ENCODE peak calls at places on chromosomes 6 and 20, in five cellular contexts. C is glutamatergic neuron, N is fibroblast of pulmonary artery, O is type B pancreatic cell, H is heart left ventricle. B is an unnamed sample.
A peak's percentile ranks its signal among the peaks of the same experiment; 100 is the strongest.

GRCh38 chr20:35287509-35288324 is 3.1 kb upstream of the EIF6 start:
- DNase-seq in C (no peak), N (no peak), O (no peak), H (no peak), B (no peak)

GRCh38 chr6:17866876-17867444 is 120.5 kb downstream of the KIF13A start:
- DNase-seq in C (no peak), N (no peak), O (no peak), H (no peak), B (no peak)

GRCh38 chr6:138609801-138610430 is 110.6 kb upstream of the NHSL1 start:
- DNase-seq in C (no peak), N (no peak), O (no peak), H (no peak), B (no peak)

GRCh38 chr20:24896984-24897383 is 52.1 kb upstream of the CST7 start:
- DNase-seq in C (no peak), N (no peak), O (no peak), H (no peak), B (no peak)

GRCh38 chr6:142349215-142349823 is 47.5 kb downstream of the ADGRG6 start:
- DNase-seq in C (no peak), N (no peak), O (no peak), H (no peak), B (no peak)

GRCh38 chr20:5058873-5059272 is 57.6 kb upstream of the SLC23A2 start:
- DNase-seq in C (no peak), N (no peak), O (no peak), H (no peak), B (no peak)

GRCh38 chr20:54477556-54477955 is 2.2 kb downstream of the DOK5 start:
- DNase-seq in C (no peak), N (no peak), O (no peak), H (no peak), B (no peak)

GRCh38 chr6:154613137-154613676 is 102.7 kb upstream of the CNKSR3 start:
- DNase-seq in C (no peak), N (peak; percentile 67), O (no peak), H (no peak), B (no peak)

GRCh38 chr6:132011582-132011981 is 60.4 kb upstream of the CCN2 start:
- DNase-seq in C (no peak), N (peak; percentile 41), O (no peak), H (no peak), B (no peak)

GRCh38 chr6:89082439-89082838 is 1.9 kb downstream of the PNRC1 start:
- DNase-seq in C (no peak), N (peak; percentile 61), O (no peak), H (no peak), B (peak; percentile 21)

GRCh38 chr6:131470549-131470948 is 102.5 kb upstream of the ARG1 start:
- DNase-seq in C (no peak), N (no peak), O (no peak), H (no peak), B (no peak)

GRCh38 chr20:15100506-15101160 is 763.2 kb upstream of the FLRT3 start:
- DNase-seq in C (no peak), N (no peak), O (no peak), H (no peak), B (no peak)

GRCh38 chr6:34346175-34347119 is 46.0 kb downstream of the NUDT3 start:
- DNase-seq in C (no peak), N (no peak), O (no peak), H (no peak), B (no peak)

GRCh38 chr6:71375676-71376075 is 87.1 kb downstream of the OGFRL1 start:
- DNase-seq in C (no peak), N (peak; percentile 66), O (no peak), H (no peak), B (no peak)

GRCh38 chr20:35604444-35604750 is 11.2 kb upstream of the SPAG4 start:
- DNase-seq in C (no peak), N (no peak), O (no peak), H (no peak), B (peak; percentile 44)

GRCh38 chr6:90222724-90223198 is 73.9 kb downstream of the BACH2 start:
- DNase-seq in C (no peak), N (no peak), O (no peak), H (no peak), B (peak; percentile 73)

GRCh38 chr20:37943501-37944455 is 40.9 kb downstream of the VSTM2L start:
- DNase-seq in C (no peak), N (no peak), O (peak; percentile 62), H (no peak), B (no peak)

GRCh38 chr20:49993301-49993751 is 10.5 kb downstream of the SNAI1 start:
- DNase-seq in C (no peak), N (peak; percentile 44), O (no peak), H (no peak), B (no peak)

GRCh38 chr6:710601-711571 is 17.9 kb upstream of the EXOC2 start:
- DNase-seq in C (peak; percentile 50), N (peak; percentile 67), O (no peak), H (peak; percentile 66), B (peak; percentile 70)

GRCh38 chr6:30883743-30884520 is at the start of gene DDR1:
- DNase-seq in C (peak; percentile 63), N (peak; percentile 75), O (no peak), H (peak; percentile 79), B (peak; percentile 48)

GRCh38 chr6:107066697-107067659 is 39.0 kb downstream of the MTRES1 start:
- DNase-seq in C (no peak), N (no peak), O (no peak), H (no peak), B (peak; percentile 28)

GRCh38 chr6:1251198-1252155 is 60.4 kb upstream of the FOXQ1 start:
- DNase-seq in C (no peak), N (no peak), O (no peak), H (no peak), B (no peak)

GRCh38 chr6:135105710-135106109 is 51.1 kb upstream of the HBS1L start:
- DNase-seq in C (no peak), N (no peak), O (no peak), H (no peak), B (no peak)

GRCh38 chr6:108710560-108710959 is 137.7 kb upstream of the ARMC2 start:
- DNase-seq in C (no peak), N (no peak), O (no peak), H (no peak), B (no peak)

GRCh38 chr6:78565997-78566396 is 301.4 kb upstream of the IRAK1BP1 start:
- DNase-seq in C (no peak), N (no peak), O (no peak), H (no peak), B (no peak)

GRCh38 chr6:167153523-167153959 is 4.2 kb downstream of the GPR31 start:
- DNase-seq in C (no peak), N (peak; percentile 51), O (no peak), H (no peak), B (peak; percentile 36)

GRCh38 chr6:4671587-4672115 is 104.6 kb upstream of the CDYL start:
- DNase-seq in C (no peak), N (no peak), O (peak; percentile 13), H (no peak), B (no peak)

GRCh38 chr6:149026530-149026942 is 279.7 kb downstream of the UST start:
- DNase-seq in C (peak; percentile 46), N (peak; percentile 89), O (no peak), H (no peak), B (peak; percentile 62)

GRCh38 chr20:1941226-1941625 is 46.0 kb downstream of the SIRPA start:
- DNase-seq in C (no peak), N (peak; percentile 52), O (no peak), H (no peak), B (no peak)

GRCh38 chr20:13857304-13857703 is 72.5 kb downstream of the NDUFAF5 start:
- DNase-seq in C (no peak), N (no peak), O (no peak), H (peak; percentile 88), B (no peak)

GRCh38 chr20:50110141-50111047 is 2.6 kb downstream of the UBE2V1 start:
- DNase-seq in C (no peak), N (peak; percentile 46), O (no peak), H (no peak), B (peak; percentile 84)

GRCh38 chr6:79636673-79637072 is 5.5 kb downstream of the SH3BGRL2 start:
- DNase-seq in C (no peak), N (no peak), O (no peak), H (no peak), B (no peak)

GRCh38 chr6:168368063-168368835 is 48.7 kb upstream of the DACT2 start:
- DNase-seq in C (no peak), N (peak; percentile 60), O (no peak), H (no peak), B (no peak)

GRCh38 chr20:33791959-33792597 is 19.1 kb upstream of the CHMP4B start:
- DNase-seq in C (peak; percentile 71), N (peak; percentile 59), O (peak; percentile 81), H (no peak), B (peak; percentile 60)

GRCh38 chr6:3119040-3119723 is 671 bp downstream of the BPHL start:
- DNase-seq in C (no peak), N (peak; percentile 28), O (no peak), H (no peak), B (no peak)

GRCh38 chr6:14518515-14519217 is 401.1 kb downstream of the CD83 start:
- DNase-seq in C (peak; percentile 41), N (no peak), O (no peak), H (no peak), B (no peak)

GRCh38 chr6:148429423-148429822 is 86.8 kb downstream of the SASH1 start:
- DNase-seq in C (no peak), N (no peak), O (no peak), H (no peak), B (no peak)

GRCh38 chr6:168355716-168356522 is 36.3 kb upstream of the DACT2 start:
- DNase-seq in C (peak; percentile 82), N (peak; percentile 65), O (peak; percentile 78), H (peak; percentile 65), B (peak; percentile 53)

GRCh38 chr20:51604851-51605250 is 62.3 kb upstream of the NFATC2 start:
- DNase-seq in C (no peak), N (no peak), O (no peak), H (no peak), B (no peak)
- TF ChIP-seq CTCF in C (no peak), N (no peak), O (no peak), H (no peak), B (no peak)

GRCh38 chr20:48049631-48050030 is 264.4 kb upstream of the SULF2 start:
- DNase-seq in C (no peak), N (no peak), O (no peak), H (no peak), B (no peak)
- TF ChIP-seq CTCF in C (no peak), N (no peak), O (no peak), H (no peak), B (no peak)

GRCh38 chr6:21924002-21924401 is 330.5 kb downstream of the SOX4 start:
- DNase-seq in C (no peak), N (no peak), O (no peak), H (no peak), B (no peak)

GRCh38 chr6:21918666-21919065 is 325.1 kb downstream of the SOX4 start:
- DNase-seq in C (no peak), N (no peak), O (no peak), H (no peak), B (no peak)

GRCh38 chr6:21918081-21918480 is 324.5 kb downstream of the SOX4 start:
- DNase-seq in C (no peak), N (no peak), O (no peak), H (no peak), B (no peak)

GRCh38 chr6:21922086-21922485 is 328.5 kb downstream of the SOX4 start:
- DNase-seq in C (no peak), N (no peak), O (no peak), H (no peak), B (no peak)
- TF ChIP-seq CTCF in C (no peak), N (no peak), O (no peak), H (no peak), B (no peak)

GRCh38 chr6:164109770-164110140 is 695.2 kb downstream of the QKI start:
- DNase-seq in C (no peak), N (peak; percentile 54), O (no peak), H (peak; percentile 80), B (peak; percentile 7)
- TF ChIP-seq CTCF in C (peak; percentile 65), N (peak; percentile 63), O (peak; percentile 69), H (peak; percentile 52), B (peak; percentile 20)

B was measured in activated CD8-positive, alpha-beta T cell treated with anti-CD3 and anti-CD28 coated beads for 36 hours.